ENCODE peak calls at places on chromosome 1, in eight cellular contexts. D is ovary; L is naive thymus-derived CD4-positive, alpha-beta T cell; P is heart left ventricle; N is uterus; A is NT2/D1; U is MM.1S; Z is T-helper 17 cell. S is an unnamed sample. For H3K9me3, the result is how much of the 10 kb centered on the place peaks cover.

GRCh38 chr1:186680031-186681012 is at the start of gene PTGS2:
- DNase-seq in D (peak), L (peak), P (peak), N (peak), A (peak), U (peak), Z (no peak), S (peak)

GRCh38 chr1:13703558-13704485 is 3.8 kb downstream of the PRDM2 start:
- DNase-seq in D (no peak), L (no peak), P (no peak), N (no peak), A (no peak), U (no peak), Z (no peak), S (no peak)

GRCh38 chr1:173332026-173332425 is 124.9 kb upstream of the TNFSF4 start:
- DNase-seq in D (no peak), L (no peak), P (no peak), N (peak), A (no peak), U (no peak), Z (no peak), S (no peak)

GRCh38 chr1:41882496-41882895 is 36.2 kb downstream of the HIVEP3 start:
- DNase-seq in D (no peak), L (no peak), P (no peak), N (no peak), A (no peak), U (no peak), Z (no peak), S (no peak)

GRCh38 chr1:23693599-23693998 is 2.0 kb downstream of the RPL11 start:
- DNase-seq in D (no peak), L (no peak), P (no peak), N (no peak), A (no peak), U (no peak), Z (no peak), S (no peak)

GRCh38 chr1:170663011-170663410 is 920 bp upstream of the PRRX1 start:
- DNase-seq in D (no peak), L (no peak), P (no peak), N (no peak), A (no peak), U (no peak), Z (no peak), S (no peak)

GRCh38 chr1:182803846-182804245 is 14.3 kb downstream of the NPL start:
- DNase-seq in D (no peak), L (no peak), P (no peak), N (no peak), A (no peak), U (no peak), Z (no peak), S (no peak)

GRCh38 chr1:112707217-112708001 is 482 bp upstream of the RHOC start:
- DNase-seq in D (peak), L (peak), P (peak), N (peak), A (peak), U (peak), Z (peak), S (peak)

GRCh38 chr1:39926343-39926769 is 24.6 kb upstream of the MYCL start:
- DNase-seq in D (no peak), L (no peak), P (no peak), N (no peak), A (no peak), U (no peak), Z (no peak), S (no peak)

GRCh38 chr1:201781447-201781846 is 47.5 kb upstream of the IPO9 start:
- DNase-seq in D (no peak), L (no peak), P (no peak), N (no peak), A (no peak), U (no peak), Z (no peak), S (no peak)

GRCh38 chr1:26328597-26328996 is 10.8 kb downstream of the CD52 start:
- DNase-seq in D (no peak), L (no peak), P (no peak), N (no peak), A (no peak), U (no peak), Z (no peak), S (no peak)

GRCh38 chr1:183995322-183996035 is 42.0 kb downstream of the COLGALT2 start:
- DNase-seq in D (no peak), L (no peak), P (peak), N (no peak), A (no peak), U (no peak), Z (no peak), S (no peak)

GRCh38 chr1:208431721-208432120 is 187.5 kb upstream of the PLXNA2 start:
- DNase-seq in D (no peak), L (no peak), P (no peak), N (no peak), A (no peak), U (no peak), Z (no peak), S (no peak)

GRCh38 chr1:118963456-118964430 is 24.4 kb downstream of the TBX15 start:
- DNase-seq in D (no peak), L (no peak), P (no peak), N (no peak), A (no peak), U (no peak), Z (no peak), S (no peak)

GRCh38 chr1:21896026-21896425 is 41.1 kb downstream of the HSPG2 start:
- DNase-seq in D (no peak), L (no peak), P (no peak), N (no peak), A (no peak), U (no peak), Z (no peak), S (no peak)

GRCh38 chr1:174974711-174975111 is 25.0 kb upstream of the CACYBP start:
- DNase-seq in D (no peak), L (no peak), P (no peak), N (peak), A (no peak), U (no peak), Z (no peak), S (no peak)

GRCh38 chr1:116501041-116501869 is 69.6 kb downstream of the CD58 start:
- DNase-seq in D (no peak), L (no peak), P (no peak), N (no peak), A (no peak), U (no peak), Z (no peak), S (no peak)

GRCh38 chr1:218408942-218409341 is 63.8 kb downstream of the TGFB2 start:
- DNase-seq in D (no peak), L (no peak), P (no peak), N (no peak), A (no peak), U (no peak), Z (no peak), S (no peak)

GRCh38 chr1:172699111-172699510 is 40.2 kb downstream of the FASLG start:
- DNase-seq in D (no peak), L (peak), P (no peak), N (no peak), A (no peak), U (peak), Z (peak), S (no peak)

GRCh38 chr1:183023146-183023600 is at the start of gene LAMC1:
- DNase-seq in D (peak), L (no peak), P (peak), N (peak), A (peak), U (peak), Z (peak), S (peak)

GRCh38 chr1:85464497-85465098 is 361 bp downstream of the DDAH1 start:
- DNase-seq in D (peak), L (peak), P (peak), N (peak), A (no peak), U (peak), Z (no peak), S (peak)

DNA sequence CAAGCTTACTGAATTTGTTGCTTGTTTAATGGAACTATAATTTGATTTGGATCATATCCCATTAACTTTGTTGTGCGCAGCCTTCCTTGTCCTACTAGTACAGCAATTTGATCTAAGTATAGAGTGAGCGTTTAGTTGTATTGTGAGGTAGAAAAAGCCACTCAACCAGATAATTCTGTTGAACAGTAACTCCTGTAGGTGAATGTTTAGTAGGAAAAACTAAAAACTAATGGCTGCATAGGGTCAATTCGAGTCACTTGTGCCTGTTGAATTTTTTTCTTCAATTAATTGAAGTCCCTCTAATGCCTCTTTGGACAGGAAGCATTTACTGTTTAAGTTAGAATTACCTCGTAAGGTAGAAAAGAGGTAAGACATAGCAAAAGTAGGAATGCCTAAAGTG is 15.0 kb upstream of the EPHX1 start:
- DNase-seq in D (no peak), L (no peak), P (no peak), N (no peak), A (no peak), U (no peak), Z (no peak), S (no peak)
- H3K9me3 ChIP-seq in D (under half), L (under half), P (under half), N (under half), A (under half), U (under half), Z (under half), S (under half)

GRCh38 chr1:53134042-53134485 is 8.4 kb downstream of the SLC1A7 start:
- DNase-seq in D (no peak), L (no peak), P (no peak), N (no peak), A (no peak), U (no peak), Z (no peak), S (no peak)
- H3K9me3 ChIP-seq in D (under half), L (under half), P (under half), N (under half), A (under half), U (under half), Z (under half), S (under half)

GRCh38 chr1:164472841-164473240 is 86.1 kb upstream of the PBX1 start:
- DNase-seq in D (no peak), L (no peak), P (no peak), N (no peak), A (no peak), U (no peak), Z (no peak), S (no peak)
- H3K9me3 ChIP-seq in D (under half), L (under half), P (under half), N (under half), A (under half), U (under half), Z (under half), S (under half)

DNA sequence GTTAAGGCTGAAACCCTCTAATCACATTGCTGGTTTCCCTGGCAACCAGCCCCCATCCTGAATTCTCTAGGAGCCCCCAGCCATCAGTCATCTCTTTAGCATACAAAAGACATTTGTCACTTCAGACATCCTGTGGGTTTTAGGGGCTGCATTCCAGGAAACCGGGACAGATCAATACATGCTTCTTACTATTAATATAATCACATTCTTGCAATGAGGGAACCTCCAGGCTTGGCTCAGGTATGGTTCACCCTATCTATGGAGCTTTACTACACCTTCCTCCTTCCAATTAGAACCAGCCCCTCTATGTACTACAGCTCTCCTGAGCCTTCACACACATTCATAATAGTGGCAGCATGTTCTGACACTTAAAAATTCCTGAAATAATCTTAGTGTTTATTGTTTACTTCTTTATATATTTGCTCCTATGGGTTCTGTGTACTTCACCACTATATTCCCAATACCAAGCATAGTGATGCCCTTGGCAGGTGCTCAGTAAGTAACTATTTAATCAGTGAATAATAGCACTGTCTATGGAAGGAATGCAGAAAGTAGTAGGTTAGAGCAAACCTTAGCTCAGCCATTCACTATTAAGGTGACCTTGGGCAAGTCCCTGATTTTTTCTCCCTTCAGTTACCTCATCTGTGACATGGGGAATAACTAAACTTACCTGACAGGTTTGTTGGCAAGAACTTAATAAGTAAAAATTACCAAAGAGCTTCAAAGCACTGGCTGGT is 59.6 kb downstream of the ZNF678 start:
- DNase-seq in D (no peak), L (no peak), P (no peak), N (no peak), A (no peak), U (no peak), Z (no peak), S (no peak)
- H3K9me3 ChIP-seq in D (under half), L (under half), P (under half), N (under half), A (half or more), U (under half), Z (under half), S (under half)

S was measured in testis.